ENCODE peak calls at places on chromosome 18, in six cellular contexts. S is T-helper 1 cell; W is endothelial cell; C is EL; P is activated CD4-positive, alpha-beta T cell treated with anti-CD3 and anti-CD28 coated beads, Interleukin-2, amount 50 U/mL, for 4 hours; L is nephron progenitor cell. J is an unnamed sample.

GRCh38 chr18:35469696-35470095 is 28.1 kb downstream of the INO80C start:
- DNase-seq in S (no peak), W (no peak), C (no peak), P (no peak), L (no peak), J (no peak)

GRCh38 chr18:3061581-3062416 is 48.9 kb upstream of the LPIN2 start:
- DNase-seq in S (no peak), W (no peak), C (no peak), P (no peak), L (no peak), J (no peak)

GRCh38 chr18:9594782-9595181 is 19.6 kb downstream of the PPP4R1 start:
- DNase-seq in S (no peak), W (no peak), C (peak), P (no peak), L (no peak), J (no peak)

GRCh38 chr18:8706981-8707940 is 1.9 kb downstream of the MTCL1 start:
- DNase-seq in S (no peak), W (peak), C (peak), P (peak), L (peak), J (peak)

GRCh38 chr18:9731380-9731779 is 23.3 kb downstream of the RAB31 start:
- DNase-seq in S (no peak), W (no peak), C (peak), P (no peak), L (no peak), J (no peak)

GRCh38 chr18:39561136-39561535 is 1995.5 kb upstream of the CELF4 start:
- DNase-seq in S (no peak), W (no peak), C (peak), P (no peak), L (no peak), J (no peak)

GRCh38 chr18:183769-184168 is 25.4 kb downstream of the USP14 start:
- DNase-seq in S (no peak), W (no peak), C (no peak), P (no peak), L (no peak), J (no peak)

GRCh38 chr18:34659579-34660517 is 50.2 kb upstream of the DTNA start:
- DNase-seq in S (no peak), W (peak), C (peak), P (no peak), L (peak), J (peak)

GRCh38 chr18:27763341-27763740 is 413.6 kb downstream of the CDH2 start:
- DNase-seq in S (no peak), W (no peak), C (no peak), P (no peak), L (no peak), J (no peak)

GRCh38 chr18:75068682-75069435 is 140.1 kb downstream of the PTGR3 start:
- DNase-seq in S (no peak), W (no peak), C (no peak), P (no peak), L (no peak), J (no peak)

GRCh38 chr18:49399003-49399402 is 61.4 kb downstream of the DYM start:
- DNase-seq in S (no peak), W (peak), C (peak), P (no peak), L (no peak), J (no peak)

GRCh38 chr18:78239090-78239457 is 740.5 kb upstream of the SALL3 start:
- DNase-seq in S (no peak), W (no peak), C (no peak), P (no peak), L (no peak), J (no peak)

GRCh38 chr18:7857562-7857961 is 290.4 kb downstream of the PTPRM start:
- DNase-seq in S (no peak), W (no peak), C (no peak), P (no peak), L (no peak), J (no peak)

GRCh38 chr18:39994521-39994920 is 1960.5 kb upstream of the PIK3C3 start:
- DNase-seq in S (no peak), W (no peak), C (no peak), P (no peak), L (no peak), J (no peak)

GRCh38 chr18:69839989-69840388 is 107.7 kb downstream of the CD226 start:
- DNase-seq in S (no peak), W (no peak), C (no peak), P (no peak), L (no peak), J (no peak)

GRCh38 chr18:68919900-68920299 is 122.0 kb downstream of the CCDC102B start:
- DNase-seq in S (no peak), W (no peak), C (no peak), P (no peak), L (no peak), J (no peak)

GRCh38 chr18:45621068-45621511 is 5.8 kb downstream of the SLC14A2 start:
- DNase-seq in S (no peak), W (peak), C (peak), P (peak), L (peak), J (peak)

GRCh38 chr18:41714872-41715271 is 240.2 kb upstream of the PIK3C3 start:
- DNase-seq in S (no peak), W (no peak), C (no peak), P (no peak), L (no peak), J (no peak)

GRCh38 chr18:45569566-45569965 is 45.7 kb upstream of the SLC14A2 start:
- DNase-seq in S (no peak), W (no peak), C (no peak), P (no peak), L (no peak), J (no peak)

GRCh38 chr18:21064347-21064746 is 47.3 kb downstream of the ROCK1 start:
- DNase-seq in S (no peak), W (no peak), C (peak), P (no peak), L (no peak), J (no peak)

GRCh38 chr18:63476666-63477065 is at the start of gene SERPINB5:
- DNase-seq in S (no peak), W (no peak), C (no peak), P (no peak), L (no peak), J (no peak)

GRCh38 chr18:52345428-52345827 is 5.4 kb downstream of the DCC start:
- DNase-seq in S (no peak), W (no peak), C (no peak), P (no peak), L (no peak), J (no peak)

GRCh38 chr18:32011193-32011592 is 7.4 kb upstream of the RNF125 start:
- DNase-seq in S (no peak), W (no peak), C (no peak), P (no peak), L (no peak), J (no peak)

GRCh38 chr18:41849632-41850031 is 105.4 kb upstream of the PIK3C3 start:
- DNase-seq in S (no peak), W (no peak), C (no peak), P (no peak), L (no peak), J (no peak)